ENCODE peak calls at places on chromosomes 16 and 17, in five cellular contexts. H, B, S, Q and N are unnamed samples.

GRCh38 chr16:64450170-64450569 is 671.7 kb downstream of the CDH11 start:
- DNase-seq in H (no peak), B (no peak), S (no peak), Q (no peak), N (no peak)

GRCh38 chr17:4750606-4751005 is 10.9 kb upstream of the CXCL16 start:
- DNase-seq in H (no peak), B (no peak), S (no peak), Q (no peak), N (no peak)

GRCh38 chr16:5003828-5004227 is 29.9 kb downstream of the NAGPA start:
- DNase-seq in H (no peak), B (no peak), S (no peak), Q (no peak), N (no peak)

GRCh38 chr16:50390914-50391700 is 22.3 kb upstream of the BRD7 start:
- DNase-seq in H (no peak), B (no peak), S (no peak), Q (no peak), N (no peak)

GRCh38 chr17:73224663-73225305 is 31.9 kb downstream of the COG1 start:
- DNase-seq in H (no peak), B (no peak), S (no peak), Q (no peak), N (no peak)

GRCh38 chr16:29784901-29785500 is 5.5 kb upstream of the KIF22 start:
- DNase-seq in H (no peak), B (peak), S (peak), Q (no peak), N (no peak)

GRCh38 chr16:28585674-28586073 is 11.2 kb downstream of the SULT1A2 start:
- DNase-seq in H (no peak), B (no peak), S (no peak), Q (no peak), N (no peak)

GRCh38 chr17:20284018-20284417 is 183.3 kb downstream of the LGALS9B start:
- DNase-seq in H (no peak), B (no peak), S (no peak), Q (no peak), N (no peak)

GRCh38 chr17:40518401-40519088 is 17.1 kb upstream of the TNS4 start:
- DNase-seq in H (no peak), B (no peak), S (peak), Q (no peak), N (no peak)